ENCODE peak calls at places on chromosomes 3 and 15, in nine cellular contexts. R, X, D, A, Q, B, L, U and I are unnamed samples.

GRCh38 chr3:142690613-142691012 is 33.2 kb upstream of the TRPC1 start:
- DNase-seq in R (no peak), X (no peak), D (no peak), A (no peak), Q (no peak), B (no peak), L (no peak), U (no peak), I (no peak)

GRCh38 chr3:65953881-65954733 is 84.6 kb downstream of the MAGI1 start:
- DNase-seq in R (no peak), X (no peak), D (no peak), A (peak), Q (no peak), B (no peak), L (no peak), U (peak), I (no peak)

GRCh38 chr15:61951949-61952348 is 108.3 kb downstream of the VPS13C start:
- DNase-seq in R (no peak), X (no peak), D (no peak), A (peak), Q (no peak), B (no peak), L (no peak), U (no peak), I (no peak)

GRCh38 chr3:13655074-13655913 is 106.4 kb downstream of the FBLN2 start:
- DNase-seq in R (no peak), X (peak), D (peak), A (peak), Q (peak), B (no peak), L (no peak), U (no peak), I (no peak)

GRCh38 chr3:81643721-81644120 is 117.7 kb downstream of the GBE1 start:
- DNase-seq in R (no peak), X (peak), D (peak), A (no peak), Q (peak), B (no peak), L (no peak), U (peak), I (no peak)

GRCh38 chr3:98972155-98972554 is 70.7 kb upstream of the DCBLD2 start:
- DNase-seq in R (no peak), X (no peak), D (peak), A (no peak), Q (no peak), B (no peak), L (no peak), U (peak), I (no peak)

GRCh38 chr15:29135702-29136426 is 133.8 kb downstream of the NSMCE3 start:
- DNase-seq in R (no peak), X (no peak), D (no peak), A (no peak), Q (no peak), B (no peak), L (no peak), U (no peak), I (no peak)

GRCh38 chr3:71050133-71050520 is 533.4 kb downstream of the FOXP1 start:
- DNase-seq in R (no peak), X (no peak), D (no peak), A (no peak), Q (no peak), B (no peak), L (no peak), U (peak), I (no peak)

GRCh38 chr3:44232407-44232806 is 9.3 kb upstream of the TOPAZ1 start:
- DNase-seq in R (no peak), X (no peak), D (no peak), A (no peak), Q (no peak), B (no peak), L (no peak), U (no peak), I (no peak)

GRCh38 chr15:86231864-86232801 is 152.5 kb downstream of the AGBL1 start:
- DNase-seq in R (no peak), X (peak), D (peak), A (no peak), Q (peak), B (no peak), L (peak), U (peak), I (peak)

GRCh38 chr3:52396907-52397591 is 47.9 kb downstream of the SEMA3G start:
- DNase-seq in R (no peak), X (no peak), D (no peak), A (no peak), Q (no peak), B (no peak), L (no peak), U (no peak), I (no peak)

GRCh38 chr3:13052191-13052590 is 21.0 kb downstream of the IQSEC1 start:
- DNase-seq in R (no peak), X (no peak), D (no peak), A (no peak), Q (no peak), B (no peak), L (no peak), U (no peak), I (no peak)

GRCh38 chr3:177770821-177771220 is 573.5 kb upstream of the TBL1XR1 start:
- DNase-seq in R (no peak), X (no peak), D (no peak), A (no peak), Q (no peak), B (no peak), L (no peak), U (no peak), I (no peak)

GRCh38 chr3:140023616-140024530 is 88.9 kb downstream of the CLSTN2 start:
- DNase-seq in R (no peak), X (no peak), D (no peak), A (no peak), Q (no peak), B (no peak), L (no peak), U (no peak), I (no peak)

GRCh38 chr3:153162513-153163348 is 705 bp downstream of the RAP2B start:
- DNase-seq in R (peak), X (peak), D (peak), A (peak), Q (peak), B (peak), L (peak), U (no peak), I (peak)

GRCh38 chr3:115325539-115325938 is 178.5 kb upstream of the ZBTB20 start:
- DNase-seq in R (no peak), X (peak), D (peak), A (no peak), Q (peak), B (no peak), L (no peak), U (peak), I (no peak)

GRCh38 chr15:56832125-56832524 is 86.3 kb upstream of the TCF12 start:
- DNase-seq in R (no peak), X (no peak), D (no peak), A (peak), Q (no peak), B (no peak), L (no peak), U (no peak), I (no peak)

GRCh38 chr3:25783661-25784512 is 644 bp upstream of the NGLY1 start:
- DNase-seq in R (no peak), X (no peak), D (peak), A (peak), Q (peak), B (no peak), L (no peak), U (peak), I (no peak)

GRCh38 chr3:129439381-129439816 is 349 bp downstream of the MBD4 start:
- DNase-seq in R (no peak), X (no peak), D (peak), A (peak), Q (no peak), B (no peak), L (peak), U (no peak), I (peak)

GRCh38 chr15:62403164-62403809 is 238.2 kb upstream of the C2CD4B start:
- DNase-seq in R (no peak), X (no peak), D (peak), A (no peak), Q (no peak), B (no peak), L (no peak), U (no peak), I (no peak)

GRCh38 chr15:32838820-32839219 is 121.0 kb downstream of the GREM1 start:
- DNase-seq in R (no peak), X (no peak), D (peak), A (no peak), Q (no peak), B (no peak), L (no peak), U (peak), I (no peak)

GRCh38 chr3:67654832-67655152 is 380 bp upstream of the SUCLG2 start:
- DNase-seq in R (no peak), X (no peak), D (no peak), A (no peak), Q (no peak), B (peak), L (no peak), U (no peak), I (no peak)

GRCh38 chr15:75352186-75352585 is 5.3 kb downstream of the NEIL1 start:
- DNase-seq in R (no peak), X (no peak), D (no peak), A (no peak), Q (no peak), B (no peak), L (no peak), U (no peak), I (no peak)

GRCh38 chr3:108219336-108219735 is 2.9 kb downstream of the IFT57 start:
- DNase-seq in R (no peak), X (no peak), D (no peak), A (no peak), Q (no peak), B (no peak), L (no peak), U (no peak), I (no peak)